ENCODE peak calls at places on chromosomes 16 and 17, in seven cellular contexts. W is amniotic stem cell, J is substantia nigra, S is hepatic stellate cell, K is ELR, V is EH, B is cortex of kidney. M is an unnamed sample.
A peak's percentile ranks its signal among the peaks of the same experiment; 100 is the strongest.

GRCh38 chr17:41710472-41711090 is 1.6 kb upstream of the GAST start:
- DNase-seq in W (no peak), J (peak; percentile 16), S (no peak), K (peak; percentile 73), V (peak; percentile 77), B (no peak), M (no peak)

GRCh38 chr17:57603541-57603940 is 141.6 kb downstream of the CCDC182 start:
- DNase-seq in W (no peak), J (no peak), S (no peak), K (no peak), V (no peak), B (no peak), M (no peak)

GRCh38 chr17:11693284-11693683 is 95.0 kb downstream of the DNAH9 start:
- DNase-seq in W (no peak), J (no peak), S (no peak), K (no peak), V (no peak), B (no peak), M (no peak)

GRCh38 chr17:40458001-40458791 is 14.9 kb downstream of the IGFBP4 start:
- DNase-seq in W (peak; percentile 63), J (no peak), S (peak; percentile 90), K (peak; percentile 76), V (peak; percentile 96), B (no peak), M (no peak)

GRCh38 chr17:36198831-36199465 is 2.4 kb upstream of the CCL3L1 start:
- DNase-seq in W (no peak), J (no peak), S (no peak), K (no peak), V (no peak), B (no peak), M (no peak)

GRCh38 chr16:19566362-19566761 is 10.9 kb downstream of the VPS35L start:
- DNase-seq in W (no peak), J (no peak), S (no peak), K (no peak), V (no peak), B (no peak), M (no peak)

GRCh38 chr16:85872666-85873561 is 26.0 kb upstream of the IRF8 start:
- DNase-seq in W (no peak), J (no peak), S (no peak), K (no peak), V (no peak), B (no peak), M (no peak)

GRCh38 chr17:75830168-75831031 is 13.8 kb downstream of the UNC13D start:
- DNase-seq in W (no peak), J (no peak), S (no peak), K (peak; percentile 32), V (no peak), B (no peak), M (no peak)

GRCh38 chr16:49854227-49855203 is 1.4 kb downstream of the ZNF423 start:
- DNase-seq in W (no peak), J (no peak), S (peak; percentile 52), K (no peak), V (peak; percentile 4), B (no peak), M (no peak)

GRCh38 chr17:32335647-32336046 is 6.3 kb downstream of the C17orf75 start:
- DNase-seq in W (no peak), J (no peak), S (peak; percentile 54), K (peak; percentile 90), V (peak; percentile 89), B (no peak), M (no peak)

GRCh38 chr16:89357055-89357454 is 133.3 kb downstream of the ANKRD11 start:
- DNase-seq in W (no peak), J (no peak), S (no peak), K (no peak), V (no peak), B (no peak), M (no peak)

GRCh38 chr16:86059253-86060171 is 160.6 kb downstream of the IRF8 start:
- DNase-seq in W (no peak), J (no peak), S (no peak), K (no peak), V (no peak), B (no peak), M (no peak)

GRCh38 chr17:74831442-74832146 is 28.1 kb downstream of the GRIN2C start:
- DNase-seq in W (no peak), J (no peak), S (no peak), K (no peak), V (no peak), B (no peak), M (no peak)

M was measured in esophagus squamous epithelium.